ENCODE peak calls at places on chromosomes 11 and 22, in seven cellular contexts. M, Y, D, U, R, X and C are unnamed samples.

GRCh38 chr11:75858042-75858441 is 43.0 kb downstream of the UVRAG start:
- DNase-seq in M (no peak), Y (no peak), D (no peak), U (no peak), R (no peak), X (no peak), C (no peak)

GRCh38 chr11:128580612-128581011 is 6.7 kb downstream of the ETS1 start:
- DNase-seq in M (no peak), Y (no peak), D (no peak), U (no peak), R (no peak), X (no peak), C (no peak)

GRCh38 chr11:2464451-2465165 is 19.8 kb downstream of the KCNQ1 start:
- DNase-seq in M (no peak), Y (no peak), D (no peak), U (no peak), R (no peak), X (no peak), C (peak)

GRCh38 chr22:37996079-37996478 is 11.7 kb upstream of the SOX10 start:
- DNase-seq in M (no peak), Y (no peak), D (no peak), U (no peak), R (no peak), X (no peak), C (no peak)

GRCh38 chr22:36221799-36222751 is 17.3 kb downstream of the APOL2 start:
- DNase-seq in M (no peak), Y (peak), D (peak), U (peak), R (no peak), X (no peak), C (no peak)

GRCh38 chr11:121257976-121258375 is 34.6 kb upstream of the SC5D start:
- DNase-seq in M (no peak), Y (no peak), D (no peak), U (no peak), R (no peak), X (no peak), C (no peak)

GRCh38 chr11:133598879-133599278 is 66.6 kb upstream of the OPCML start:
- DNase-seq in M (no peak), Y (no peak), D (no peak), U (no peak), R (no peak), X (no peak), C (no peak)

GRCh38 chr11:8337115-8337386 is 73.4 kb upstream of the LMO1 start:
- DNase-seq in M (no peak), Y (no peak), D (no peak), U (no peak), R (no peak), X (no peak), C (no peak)

GRCh38 chr22:40367342-40367741 is 3.1 kb upstream of the SGSM3 start:
- DNase-seq in M (no peak), Y (no peak), D (no peak), U (no peak), R (no peak), X (no peak), C (no peak)

GRCh38 chr11:132586801-132587200 is 945.5 kb downstream of the OPCML start:
- DNase-seq in M (peak), Y (no peak), D (peak), U (no peak), R (no peak), X (no peak), C (no peak)

DNA sequence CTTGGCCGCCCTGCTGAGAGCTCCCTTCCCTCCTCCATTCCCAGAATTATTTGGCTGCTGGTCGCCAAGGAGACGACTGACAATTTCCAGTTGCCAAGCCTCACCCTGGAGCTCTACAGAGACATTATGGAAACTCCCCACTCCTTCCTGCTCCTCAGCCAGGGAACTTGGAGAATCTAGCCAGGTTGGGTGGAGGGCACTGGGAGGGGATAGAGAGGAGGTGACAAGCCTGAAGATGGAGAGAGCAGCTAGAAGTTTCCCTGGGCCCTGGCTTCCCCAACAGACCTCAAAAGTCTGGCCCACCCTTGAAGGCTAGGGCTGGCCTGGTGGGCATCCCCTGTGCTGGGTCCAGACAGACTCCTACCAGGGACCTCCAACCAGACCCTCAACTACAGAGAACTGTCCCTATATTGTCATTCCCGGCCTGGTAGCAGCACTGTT is 6.7 kb upstream of the VSIG10L2 start:
- DNase-seq in M (no peak), Y (no peak), D (no peak), U (no peak), R (no peak), X (peak), C (no peak)
- TF ChIP-seq CTCF in M (no peak), Y (no peak), D (no peak), U (no peak), R (no peak), X (no peak), C (no peak)

GRCh38 chr11:76916712-76917111 is 56.0 kb downstream of the ACER3 start:
- DNase-seq in M (no peak), Y (no peak), D (no peak), U (no peak), R (no peak), X (no peak), C (no peak)

GRCh38 chr11:76919887-76920746 is 59.4 kb downstream of the ACER3 start:
- DNase-seq in M (peak), Y (peak), D (peak), U (peak), R (peak), X (peak), C (no peak)

GRCh38 chr11:76919467-76919866 is 58.7 kb downstream of the ACER3 start:
- DNase-seq in M (no peak), Y (no peak), D (no peak), U (no peak), R (no peak), X (no peak), C (no peak)

GRCh38 chr11:76918941-76919386 is 58.2 kb downstream of the ACER3 start:
- DNase-seq in M (peak), Y (no peak), D (peak), U (no peak), R (no peak), X (no peak), C (no peak)
- TF ChIP-seq CTCF in M (peak), Y (peak), D (peak), U (peak), R (peak), X (peak), C (peak)

GRCh38 chr22:32100711-32101110 is 57.6 kb downstream of the SLC5A1 start:
- DNase-seq in M (no peak), Y (no peak), D (no peak), U (no peak), R (no peak), X (no peak), C (no peak)

GRCh38 chr22:32106930-32107329 is 52.2 kb downstream of the C22orf42 start:
- DNase-seq in M (no peak), Y (no peak), D (peak), U (no peak), R (no peak), X (no peak), C (no peak)

GRCh38 chr22:32103648-32104326 is 55.3 kb downstream of the C22orf42 start:
- DNase-seq in M (peak), Y (no peak), D (peak), U (no peak), R (no peak), X (no peak), C (no peak)
- TF ChIP-seq CTCF in M (peak), Y (peak), D (peak), U (peak), R (no peak), X (peak), C (peak)

GRCh38 chr11:106415510-106415909 is 338.0 kb downstream of the AASDHPPT start:
- DNase-seq in M (no peak), Y (no peak), D (no peak), U (no peak), R (no peak), X (no peak), C (no peak)
- TF ChIP-seq CTCF in M (peak), Y (no peak), D (no peak), U (no peak), R (no peak), X (no peak), C (no peak)